ENCODE peak calls at places on chromosomes 11 and 22, in five cellular contexts. One of them, this sample, is unnamed.

GRCh38 chr22:46584081-46584903 is 35.9 kb upstream of the GRAMD4 start:
- DNase-seq in CD8-positive, alpha-beta memory T cell: no peak
- DNase-seq in AG04450: no peak
- DNase-seq in GM23338: no peak
- DNase-seq in bronchial epithelial cell: peak; percentile 65
- DNase-seq in this sample: no peak

GRCh38 chr22:37267661-37268413 is 14.5 kb upstream of the CYTH4 start:
- DNase-seq in CD8-positive, alpha-beta memory T cell: no peak
- DNase-seq in AG04450: no peak
- DNase-seq in GM23338: no peak
- DNase-seq in bronchial epithelial cell: no peak
- DNase-seq in this sample: peak; percentile 67

GRCh38 chr11:68810164-68810563 is 31.6 kb downstream of the CPT1A start:
- DNase-seq in CD8-positive, alpha-beta memory T cell: no peak
- DNase-seq in AG04450: no peak
- DNase-seq in GM23338: no peak
- DNase-seq in bronchial epithelial cell: no peak
- DNase-seq in this sample: no peak

GRCh38 chr11:128407962-128408361 is 179.4 kb downstream of the ETS1 start:
- DNase-seq in CD8-positive, alpha-beta memory T cell: no peak
- DNase-seq in AG04450: no peak
- DNase-seq in GM23338: no peak
- DNase-seq in bronchial epithelial cell: peak; percentile 40
- DNase-seq in this sample: peak; percentile 44

GRCh38 chr11:45894555-45895247 is 9.2 kb downstream of the MAPK8IP1 start:
- DNase-seq in CD8-positive, alpha-beta memory T cell: no peak
- DNase-seq in AG04450: no peak
- DNase-seq in GM23338: no peak
- DNase-seq in bronchial epithelial cell: no peak
- DNase-seq in this sample: no peak

GRCh38 chr22:44305888-44306287 is 6.9 kb downstream of the SHISAL1 start:
- DNase-seq in CD8-positive, alpha-beta memory T cell: no peak
- DNase-seq in AG04450: no peak
- DNase-seq in GM23338: no peak
- DNase-seq in bronchial epithelial cell: no peak
- DNase-seq in this sample: no peak

GRCh38 chr11:100631316-100631715 is 55.8 kb upstream of the ARHGAP42 start:
- DNase-seq in CD8-positive, alpha-beta memory T cell: no peak
- DNase-seq in AG04450: no peak
- DNase-seq in GM23338: no peak
- DNase-seq in bronchial epithelial cell: no peak
- DNase-seq in this sample: no peak

GRCh38 chr11:69157156-69157821 is 1.6 kb downstream of the SMIM38 start:
- DNase-seq in CD8-positive, alpha-beta memory T cell: no peak
- DNase-seq in AG04450: no peak
- DNase-seq in GM23338: peak; percentile 27
- DNase-seq in bronchial epithelial cell: no peak
- DNase-seq in this sample: no peak

GRCh38 chr11:123194308-123195181 is 503 bp downstream of the CLMP start:
- DNase-seq in CD8-positive, alpha-beta memory T cell: no peak
- DNase-seq in AG04450: no peak
- DNase-seq in GM23338: peak; percentile 77
- DNase-seq in bronchial epithelial cell: peak; percentile 22
- DNase-seq in this sample: peak; percentile 18

GRCh38 chr11:61022311-61023085 is 51.0 kb downstream of the CD6 start:
- DNase-seq in CD8-positive, alpha-beta memory T cell: no peak
- DNase-seq in AG04450: no peak
- DNase-seq in GM23338: no peak
- DNase-seq in bronchial epithelial cell: no peak
- DNase-seq in this sample: no peak

GRCh38 chr11:133928628-133929059 is 28.1 kb downstream of the IGSF9B start:
- DNase-seq in CD8-positive, alpha-beta memory T cell: peak; percentile 43
- DNase-seq in AG04450: no peak
- DNase-seq in GM23338: peak; percentile 28
- DNase-seq in bronchial epithelial cell: peak; percentile 10
- DNase-seq in this sample: peak; percentile 88

GRCh38 chr11:71322192-71322735 is 69.9 kb upstream of the SHANK2 start:
- DNase-seq in CD8-positive, alpha-beta memory T cell: no peak
- DNase-seq in AG04450: no peak
- DNase-seq in GM23338: no peak
- DNase-seq in bronchial epithelial cell: no peak
- DNase-seq in this sample: no peak

GRCh38 chr11:120608061-120608460 is 96.5 kb downstream of the GRIK4 start:
- DNase-seq in CD8-positive, alpha-beta memory T cell: no peak
- DNase-seq in AG04450: no peak
- DNase-seq in GM23338: no peak
- DNase-seq in bronchial epithelial cell: no peak
- DNase-seq in this sample: no peak

GRCh38 chr11:64862914-64863313 is 15.5 kb downstream of the EHD1 start:
- DNase-seq in CD8-positive, alpha-beta memory T cell: no peak
- DNase-seq in AG04450: no peak
- DNase-seq in GM23338: no peak
- DNase-seq in bronchial epithelial cell: no peak
- DNase-seq in this sample: no peak

GRCh38 chr11:14583252-14584105 is 60.1 kb upstream of the PDE3B start:
- DNase-seq in CD8-positive, alpha-beta memory T cell: no peak
- DNase-seq in AG04450: no peak
- DNase-seq in GM23338: no peak
- DNase-seq in bronchial epithelial cell: no peak
- DNase-seq in this sample: no peak

GRCh38 chr11:128772814-128773213 is 78.9 kb downstream of the FLI1 start:
- DNase-seq in CD8-positive, alpha-beta memory T cell: peak; percentile 64
- DNase-seq in AG04450: no peak
- DNase-seq in GM23338: no peak
- DNase-seq in bronchial epithelial cell: no peak
- DNase-seq in this sample: no peak

GRCh38 chr11:1936781-1937615 is 10.1 kb upstream of the MRPL23 start:
- DNase-seq in CD8-positive, alpha-beta memory T cell: no peak
- DNase-seq in AG04450: no peak
- DNase-seq in GM23338: no peak
- DNase-seq in bronchial epithelial cell: no peak
- DNase-seq in this sample: no peak

GRCh38 chr11:133355095-133355494 is 177.2 kb downstream of the OPCML start:
- DNase-seq in CD8-positive, alpha-beta memory T cell: no peak
- DNase-seq in AG04450: no peak
- DNase-seq in GM23338: no peak
- DNase-seq in bronchial epithelial cell: peak; percentile 15
- DNase-seq in this sample: no peak

GRCh38 chr11:131749100-131749499 is 378.7 kb downstream of the NTM start:
- DNase-seq in CD8-positive, alpha-beta memory T cell: no peak
- DNase-seq in AG04450: no peak
- DNase-seq in GM23338: no peak
- DNase-seq in bronchial epithelial cell: peak; percentile 23
- DNase-seq in this sample: no peak

DNA sequence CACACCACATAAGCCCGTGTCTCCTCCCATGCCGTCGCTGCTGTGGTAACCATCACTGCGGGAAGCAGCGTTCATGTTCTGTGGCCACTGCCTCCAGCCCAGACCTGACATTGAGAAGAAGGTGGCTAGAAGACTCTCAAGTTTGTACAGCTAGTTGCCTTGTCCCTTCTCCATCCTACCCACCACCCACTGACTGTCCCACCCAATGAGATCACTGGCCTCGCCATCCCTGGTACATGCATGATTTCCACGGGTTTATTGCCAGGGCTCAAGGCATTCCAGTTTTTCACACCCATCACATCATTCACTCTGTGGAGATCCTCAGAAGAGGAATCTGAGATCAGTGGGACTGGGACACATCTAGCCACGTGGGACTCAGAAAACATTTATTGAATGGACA is 33.0 kb downstream of the AHNAK start:
- DNase-seq in CD8-positive, alpha-beta memory T cell: no peak
- DNase-seq in AG04450: no peak
- DNase-seq in GM23338: no peak
- DNase-seq in bronchial epithelial cell: no peak
- DNase-seq in this sample: no peak
- H3K4me3 ChIP-seq in CD8-positive, alpha-beta memory T cell: no peak overlapping the region
- H3K4me3 ChIP-seq in AG04450: no peak overlapping the region
- H3K4me3 ChIP-seq in GM23338: no peak overlapping the region
- H3K4me3 ChIP-seq in bronchial epithelial cell: no peak overlapping the region
- H3K4me3 ChIP-seq in this sample: no peak overlapping the region

GRCh38 chr11:10204021-10204420 is 90.0 kb downstream of the SBF2 start:
- DNase-seq in CD8-positive, alpha-beta memory T cell: no peak
- DNase-seq in AG04450: no peak
- DNase-seq in GM23338: peak; percentile 31
- DNase-seq in bronchial epithelial cell: no peak
- DNase-seq in this sample: no peak
- H3K4me3 ChIP-seq in CD8-positive, alpha-beta memory T cell: no peak overlapping the region
- H3K4me3 ChIP-seq in AG04450: no peak overlapping the region
- H3K4me3 ChIP-seq in GM23338: no peak overlapping the region
- H3K4me3 ChIP-seq in bronchial epithelial cell: no peak overlapping the region
- H3K4me3 ChIP-seq in this sample: no peak overlapping the region

GRCh38 chr11:13166036-13166435 is 111.6 kb upstream of the BMAL1 start:
- DNase-seq in CD8-positive, alpha-beta memory T cell: no peak
- DNase-seq in AG04450: no peak
- DNase-seq in GM23338: no peak
- DNase-seq in bronchial epithelial cell: no peak
- DNase-seq in this sample: no peak

GRCh38 chr11:13160302-13160701 is 117.3 kb upstream of the BMAL1 start:
- DNase-seq in CD8-positive, alpha-beta memory T cell: no peak
- DNase-seq in AG04450: no peak
- DNase-seq in GM23338: no peak
- DNase-seq in bronchial epithelial cell: peak; percentile 84
- DNase-seq in this sample: no peak

GRCh38 chr11:13160745-13161144 is 116.8 kb upstream of the BMAL1 start:
- DNase-seq in CD8-positive, alpha-beta memory T cell: no peak
- DNase-seq in AG04450: no peak
- DNase-seq in GM23338: no peak
- DNase-seq in bronchial epithelial cell: peak; percentile 100
- DNase-seq in this sample: no peak
- H3K4me3 ChIP-seq in CD8-positive, alpha-beta memory T cell: no peak overlapping the region
- H3K4me3 ChIP-seq in AG04450: no peak overlapping the region
- H3K4me3 ChIP-seq in GM23338: no peak overlapping the region
- H3K4me3 ChIP-seq in bronchial epithelial cell: no peak overlapping the region
- H3K4me3 ChIP-seq in this sample: no peak overlapping the region

GRCh38 chr11:93783767-93784151 is 323 bp upstream of the MED17 start:
- DNase-seq in CD8-positive, alpha-beta memory T cell: no peak
- DNase-seq in AG04450: peak; percentile 1
- DNase-seq in GM23338: no peak
- DNase-seq in bronchial epithelial cell: peak; percentile 10
- DNase-seq in this sample: no peak

GRCh38 chr11:93784152-93784934 is at the start of gene MED17:
- DNase-seq in CD8-positive, alpha-beta memory T cell: peak; percentile 82
- DNase-seq in AG04450: peak; percentile 72
- DNase-seq in GM23338: peak; percentile 98
- DNase-seq in bronchial epithelial cell: peak; percentile 86
- DNase-seq in this sample: peak; percentile 97

GRCh38 chr11:93784935-93785360 is 866 bp downstream of the MED17 start:
- DNase-seq in CD8-positive, alpha-beta memory T cell: no peak
- DNase-seq in AG04450: no peak
- DNase-seq in GM23338: peak; percentile 48
- DNase-seq in bronchial epithelial cell: no peak
- DNase-seq in this sample: no peak

DNA sequence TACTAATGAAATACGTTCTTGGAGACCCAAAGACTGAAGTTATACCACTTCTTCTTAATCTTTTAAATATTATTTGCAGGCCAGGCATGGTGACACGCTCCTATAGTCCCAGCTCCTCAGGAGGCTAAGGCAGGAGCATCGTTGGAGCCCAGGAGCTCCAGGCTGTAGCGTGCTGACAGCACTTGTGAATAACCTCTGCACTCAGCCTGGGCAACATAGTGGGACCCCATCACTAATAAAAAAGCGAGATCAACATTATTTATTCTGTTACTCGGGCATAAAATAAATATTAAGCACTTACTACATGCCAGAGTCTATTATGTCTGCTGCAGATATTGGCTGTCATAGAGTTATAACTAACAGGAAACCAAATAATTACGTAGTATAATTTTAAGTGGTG is 720 bp upstream of the MED17 start:
- DNase-seq in CD8-positive, alpha-beta memory T cell: no peak
- DNase-seq in AG04450: no peak
- DNase-seq in GM23338: no peak
- DNase-seq in bronchial epithelial cell: no peak
- DNase-seq in this sample: peak; percentile 11
- H3K4me3 ChIP-seq in CD8-positive, alpha-beta memory T cell: peak overlapping the region; percentile 86
- H3K4me3 ChIP-seq in AG04450: peak overlapping the region; percentile 100
- H3K4me3 ChIP-seq in GM23338: peak overlapping the region; percentile 93
- H3K4me3 ChIP-seq in bronchial epithelial cell: peak overlapping the region; percentile 87
- H3K4me3 ChIP-seq in this sample: peak overlapping the region; percentile 98

DNA sequence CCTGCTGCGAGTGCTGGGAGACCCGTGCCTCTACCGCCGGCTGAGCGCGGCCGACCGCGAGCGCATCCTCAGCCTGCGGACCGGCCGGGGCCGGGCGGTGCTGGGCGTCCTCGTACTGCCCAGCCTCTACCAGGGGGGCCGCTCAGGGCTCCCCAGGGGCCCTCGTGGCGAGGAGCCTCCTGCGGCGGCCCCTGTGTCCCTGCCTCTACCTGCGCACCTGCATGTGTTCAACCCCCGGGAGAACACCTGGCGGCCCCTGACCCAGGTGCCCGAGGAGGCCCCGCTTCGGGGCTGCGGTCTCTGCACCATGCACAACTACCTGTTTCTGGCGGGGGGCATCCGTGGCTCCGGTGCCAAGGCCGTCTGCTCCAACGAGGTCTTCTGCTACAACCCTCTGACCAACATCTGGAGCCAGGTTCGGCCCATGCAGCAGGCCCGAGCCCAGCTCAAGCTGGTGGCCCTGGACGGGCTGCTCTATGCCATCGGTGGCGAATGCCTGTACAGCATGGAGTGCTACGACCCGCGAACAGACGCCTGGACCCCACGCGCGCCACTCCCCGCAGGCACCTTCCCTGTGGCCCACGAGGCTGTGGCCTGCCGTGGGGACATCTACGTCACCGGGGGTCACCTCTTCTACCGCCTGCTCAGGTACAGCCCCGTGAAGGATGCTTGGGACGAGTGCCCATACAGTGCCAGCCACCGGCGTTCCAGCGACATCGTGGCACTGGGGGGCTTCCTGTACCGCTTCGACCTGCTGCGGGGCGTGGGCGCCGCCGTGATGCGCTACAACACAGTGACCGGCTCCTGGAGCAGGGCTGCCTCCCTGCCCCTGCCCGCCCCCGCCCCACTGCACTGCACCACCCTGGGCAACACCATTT is 3.5 kb downstream of the KLHDC7B start:
- DNase-seq in CD8-positive, alpha-beta memory T cell: no peak
- DNase-seq in AG04450: no peak
- DNase-seq in GM23338: no peak
- DNase-seq in bronchial epithelial cell: no peak
- DNase-seq in this sample: no peak
- H3K4me3 ChIP-seq in CD8-positive, alpha-beta memory T cell: peak overlapping the region; percentile 60
- H3K4me3 ChIP-seq in AG04450: no peak overlapping the region
- H3K4me3 ChIP-seq in GM23338: peak overlapping the region; percentile 45
- H3K4me3 ChIP-seq in bronchial epithelial cell: no peak overlapping the region
- H3K4me3 ChIP-seq in this sample: peak overlapping the region; percentile 34

GRCh38 chr22:23787600-23787896 is 782 bp downstream of the SMARCB1 start:
- DNase-seq in CD8-positive, alpha-beta memory T cell: no peak
- DNase-seq in AG04450: no peak
- DNase-seq in GM23338: no peak
- DNase-seq in bronchial epithelial cell: peak; percentile 8
- DNase-seq in this sample: no peak
- H3K4me3 ChIP-seq in CD8-positive, alpha-beta memory T cell: peak overlapping the region; percentile 72
- H3K4me3 ChIP-seq in AG04450: peak overlapping the region; percentile 88
- H3K4me3 ChIP-seq in GM23338: peak overlapping the region; percentile 97
- H3K4me3 ChIP-seq in bronchial epithelial cell: peak overlapping the region; percentile 72
- H3K4me3 ChIP-seq in this sample: peak overlapping the region; percentile 94

GRCh38 chr22:23803001-23803819 is 16.4 kb downstream of the SMARCB1 start:
- DNase-seq in CD8-positive, alpha-beta memory T cell: no peak
- DNase-seq in AG04450: no peak
- DNase-seq in GM23338: no peak
- DNase-seq in bronchial epithelial cell: no peak
- DNase-seq in this sample: no peak
- H3K4me3 ChIP-seq in CD8-positive, alpha-beta memory T cell: no peak overlapping the region
- H3K4me3 ChIP-seq in AG04450: no peak overlapping the region
- H3K4me3 ChIP-seq in GM23338: no peak overlapping the region
- H3K4me3 ChIP-seq in bronchial epithelial cell: no peak overlapping the region
- H3K4me3 ChIP-seq in this sample: no peak overlapping the region

This sample was measured in NB4.